ENCODE peak calls at places on chromosomes 7 and 10, in eight cellular contexts. One of them, this sample, is unnamed.
A peak's percentile ranks its signal among the peaks of the same experiment; 100 is the strongest.

GRCh38 chr7:145031162-145031561 is 195.3 kb upstream of the TPK1 start:
- DNase-seq in naive thymus-derived CD8-positive, alpha-beta T cell: no peak
- DNase-seq in adrenal gland: no peak
- DNase-seq in amniotic stem cell: no peak
- DNase-seq in T-helper 2 cell: no peak
- DNase-seq in GM23338: no peak
- DNase-seq in iris pigment epithelial cell: no peak
- DNase-seq in spleen: no peak
- DNase-seq in this sample: no peak

GRCh38 chr7:151247611-151248176 is 800 bp downstream of the SMARCD3 start:
- DNase-seq in naive thymus-derived CD8-positive, alpha-beta T cell: no peak
- DNase-seq in adrenal gland: peak; percentile 72
- DNase-seq in amniotic stem cell: no peak
- DNase-seq in T-helper 2 cell: no peak
- DNase-seq in GM23338: no peak
- DNase-seq in iris pigment epithelial cell: no peak
- DNase-seq in spleen: peak; percentile 72
- DNase-seq in this sample: peak; percentile 61

GRCh38 chr10:131641231-131641630 is 259.6 kb upstream of the PPP2R2D start:
- DNase-seq in naive thymus-derived CD8-positive, alpha-beta T cell: no peak
- DNase-seq in adrenal gland: no peak
- DNase-seq in amniotic stem cell: no peak
- DNase-seq in T-helper 2 cell: no peak
- DNase-seq in GM23338: no peak
- DNase-seq in iris pigment epithelial cell: no peak
- DNase-seq in spleen: peak; percentile 47
- DNase-seq in this sample: no peak

GRCh38 chr10:34200355-34200901 is 614.7 kb downstream of the PARD3 start:
- DNase-seq in naive thymus-derived CD8-positive, alpha-beta T cell: no peak
- DNase-seq in adrenal gland: no peak
- DNase-seq in amniotic stem cell: no peak
- DNase-seq in T-helper 2 cell: no peak
- DNase-seq in GM23338: no peak
- DNase-seq in iris pigment epithelial cell: no peak
- DNase-seq in spleen: no peak
- DNase-seq in this sample: no peak

GRCh38 chr10:14732146-14732545 is 42.6 kb downstream of the FAM107B start:
- DNase-seq in naive thymus-derived CD8-positive, alpha-beta T cell: no peak
- DNase-seq in adrenal gland: no peak
- DNase-seq in amniotic stem cell: no peak
- DNase-seq in T-helper 2 cell: no peak
- DNase-seq in GM23338: no peak
- DNase-seq in iris pigment epithelial cell: no peak
- DNase-seq in spleen: no peak
- DNase-seq in this sample: no peak

GRCh38 chr7:29993169-29993568 is 3.6 kb upstream of the SCRN1 start:
- DNase-seq in naive thymus-derived CD8-positive, alpha-beta T cell: no peak
- DNase-seq in adrenal gland: no peak
- DNase-seq in amniotic stem cell: no peak
- DNase-seq in T-helper 2 cell: no peak
- DNase-seq in GM23338: no peak
- DNase-seq in iris pigment epithelial cell: no peak
- DNase-seq in spleen: no peak
- DNase-seq in this sample: no peak

GRCh38 chr7:132131196-132131595 is 445.1 kb downstream of the PLXNA4 start:
- DNase-seq in naive thymus-derived CD8-positive, alpha-beta T cell: no peak
- DNase-seq in adrenal gland: no peak
- DNase-seq in amniotic stem cell: no peak
- DNase-seq in T-helper 2 cell: no peak
- DNase-seq in GM23338: no peak
- DNase-seq in iris pigment epithelial cell: no peak
- DNase-seq in spleen: no peak
- DNase-seq in this sample: no peak

GRCh38 chr7:55733584-55733983 is 129.0 kb downstream of the SEPTIN14 start:
- DNase-seq in naive thymus-derived CD8-positive, alpha-beta T cell: no peak
- DNase-seq in adrenal gland: no peak
- DNase-seq in amniotic stem cell: no peak
- DNase-seq in T-helper 2 cell: no peak
- DNase-seq in GM23338: peak; percentile 31
- DNase-seq in iris pigment epithelial cell: peak; percentile 20
- DNase-seq in spleen: no peak
- DNase-seq in this sample: no peak

GRCh38 chr10:118594392-118595063 is 920 bp downstream of the PRLHR start:
- DNase-seq in naive thymus-derived CD8-positive, alpha-beta T cell: peak; percentile 48
- DNase-seq in adrenal gland: peak; percentile 60
- DNase-seq in amniotic stem cell: no peak
- DNase-seq in T-helper 2 cell: no peak
- DNase-seq in GM23338: peak; percentile 97
- DNase-seq in iris pigment epithelial cell: peak; percentile 30
- DNase-seq in spleen: no peak
- DNase-seq in this sample: peak; percentile 35

GRCh38 chr7:128929201-128929808 is 8.4 kb upstream of the IRF5 start:
- DNase-seq in naive thymus-derived CD8-positive, alpha-beta T cell: no peak
- DNase-seq in adrenal gland: no peak
- DNase-seq in amniotic stem cell: no peak
- DNase-seq in T-helper 2 cell: no peak
- DNase-seq in GM23338: no peak
- DNase-seq in iris pigment epithelial cell: no peak
- DNase-seq in spleen: no peak
- DNase-seq in this sample: no peak

GRCh38 chr7:33807779-33808482 is 97.4 kb upstream of the BMPER start:
- DNase-seq in naive thymus-derived CD8-positive, alpha-beta T cell: no peak
- DNase-seq in adrenal gland: no peak
- DNase-seq in amniotic stem cell: peak; percentile 60
- DNase-seq in T-helper 2 cell: no peak
- DNase-seq in GM23338: peak; percentile 81
- DNase-seq in iris pigment epithelial cell: peak; percentile 78
- DNase-seq in spleen: no peak
- DNase-seq in this sample: no peak

GRCh38 chr7:98571986-98572385 is 45.1 kb upstream of the NPTX2 start:
- DNase-seq in naive thymus-derived CD8-positive, alpha-beta T cell: no peak
- DNase-seq in adrenal gland: no peak
- DNase-seq in amniotic stem cell: no peak
- DNase-seq in T-helper 2 cell: no peak
- DNase-seq in GM23338: no peak
- DNase-seq in iris pigment epithelial cell: no peak
- DNase-seq in spleen: no peak
- DNase-seq in this sample: no peak

GRCh38 chr10:91683976-91684375 is 51.1 kb upstream of the PPP1R3C start:
- DNase-seq in naive thymus-derived CD8-positive, alpha-beta T cell: no peak
- DNase-seq in adrenal gland: no peak
- DNase-seq in amniotic stem cell: peak; percentile 70
- DNase-seq in T-helper 2 cell: no peak
- DNase-seq in GM23338: peak; percentile 28
- DNase-seq in iris pigment epithelial cell: peak; percentile 88
- DNase-seq in spleen: no peak
- DNase-seq in this sample: no peak

GRCh38 chr10:44780461-44780860 is 130.7 kb upstream of the TMEM72 start:
- DNase-seq in naive thymus-derived CD8-positive, alpha-beta T cell: no peak
- DNase-seq in adrenal gland: no peak
- DNase-seq in amniotic stem cell: no peak
- DNase-seq in T-helper 2 cell: no peak
- DNase-seq in GM23338: no peak
- DNase-seq in iris pigment epithelial cell: no peak
- DNase-seq in spleen: no peak
- DNase-seq in this sample: no peak

GRCh38 chr7:27430115-27430514 is 187.5 kb downstream of the EVX1 start:
- DNase-seq in naive thymus-derived CD8-positive, alpha-beta T cell: no peak
- DNase-seq in adrenal gland: no peak
- DNase-seq in amniotic stem cell: no peak
- DNase-seq in T-helper 2 cell: no peak
- DNase-seq in GM23338: no peak
- DNase-seq in iris pigment epithelial cell: no peak
- DNase-seq in spleen: no peak
- DNase-seq in this sample: no peak

GRCh38 chr7:17500718-17501117 is 202.3 kb downstream of the AHR start:
- DNase-seq in naive thymus-derived CD8-positive, alpha-beta T cell: no peak
- DNase-seq in adrenal gland: no peak
- DNase-seq in amniotic stem cell: no peak
- DNase-seq in T-helper 2 cell: no peak
- DNase-seq in GM23338: no peak
- DNase-seq in iris pigment epithelial cell: no peak
- DNase-seq in spleen: no peak
- DNase-seq in this sample: no peak

GRCh38 chr10:73865459-73866442 is 8.6 kb downstream of the CAMK2G start:
- DNase-seq in naive thymus-derived CD8-positive, alpha-beta T cell: peak; percentile 53
- DNase-seq in adrenal gland: peak; percentile 31
- DNase-seq in amniotic stem cell: no peak
- DNase-seq in T-helper 2 cell: peak; percentile 35
- DNase-seq in GM23338: no peak
- DNase-seq in iris pigment epithelial cell: no peak
- DNase-seq in spleen: peak; percentile 94
- DNase-seq in this sample: no peak

GRCh38 chr7:157271991-157272324 is 64.8 kb upstream of the DNAJB6 start:
- DNase-seq in naive thymus-derived CD8-positive, alpha-beta T cell: no peak
- DNase-seq in adrenal gland: peak; percentile 88
- DNase-seq in amniotic stem cell: peak; percentile 90
- DNase-seq in T-helper 2 cell: no peak
- DNase-seq in GM23338: no peak
- DNase-seq in iris pigment epithelial cell: peak; percentile 100
- DNase-seq in spleen: peak; percentile 30
- DNase-seq in this sample: peak; percentile 65

GRCh38 chr7:116801092-116801710 is 61.2 kb upstream of the CAPZA2 start:
- DNase-seq in naive thymus-derived CD8-positive, alpha-beta T cell: no peak
- DNase-seq in adrenal gland: no peak
- DNase-seq in amniotic stem cell: peak; percentile 53
- DNase-seq in T-helper 2 cell: no peak
- DNase-seq in GM23338: no peak
- DNase-seq in iris pigment epithelial cell: peak; percentile 92
- DNase-seq in spleen: no peak
- DNase-seq in this sample: no peak

GRCh38 chr10:22420787-22421517 is 75.7 kb downstream of the SPAG6 start:
- DNase-seq in naive thymus-derived CD8-positive, alpha-beta T cell: no peak
- DNase-seq in adrenal gland: no peak
- DNase-seq in amniotic stem cell: peak; percentile 40
- DNase-seq in T-helper 2 cell: no peak
- DNase-seq in GM23338: no peak
- DNase-seq in iris pigment epithelial cell: no peak
- DNase-seq in spleen: no peak
- DNase-seq in this sample: no peak

GRCh38 chr10:90319188-90319914 is 538.5 kb downstream of the HTR7 start:
- DNase-seq in naive thymus-derived CD8-positive, alpha-beta T cell: no peak
- DNase-seq in adrenal gland: peak; percentile 9
- DNase-seq in amniotic stem cell: peak; percentile 23
- DNase-seq in T-helper 2 cell: no peak
- DNase-seq in GM23338: peak; percentile 58
- DNase-seq in iris pigment epithelial cell: peak; percentile 96
- DNase-seq in spleen: no peak
- DNase-seq in this sample: no peak

GRCh38 chr10:28397229-28397628 is 94.4 kb upstream of the MPP7 start:
- DNase-seq in naive thymus-derived CD8-positive, alpha-beta T cell: no peak
- DNase-seq in adrenal gland: no peak
- DNase-seq in amniotic stem cell: no peak
- DNase-seq in T-helper 2 cell: no peak
- DNase-seq in GM23338: no peak
- DNase-seq in iris pigment epithelial cell: no peak
- DNase-seq in spleen: no peak
- DNase-seq in this sample: no peak

GRCh38 chr7:103680161-103681144 is 234.4 kb upstream of the SLC26A5 start:
- DNase-seq in naive thymus-derived CD8-positive, alpha-beta T cell: no peak
- DNase-seq in adrenal gland: no peak
- DNase-seq in amniotic stem cell: no peak
- DNase-seq in T-helper 2 cell: no peak
- DNase-seq in GM23338: peak; percentile 9
- DNase-seq in iris pigment epithelial cell: no peak
- DNase-seq in spleen: no peak
- DNase-seq in this sample: no peak

GRCh38 chr7:11988186-11988585 is 156.2 kb upstream of the THSD7A start:
- DNase-seq in naive thymus-derived CD8-positive, alpha-beta T cell: no peak
- DNase-seq in adrenal gland: no peak
- DNase-seq in amniotic stem cell: no peak
- DNase-seq in T-helper 2 cell: no peak
- DNase-seq in GM23338: no peak
- DNase-seq in iris pigment epithelial cell: no peak
- DNase-seq in spleen: no peak
- DNase-seq in this sample: no peak

GRCh38 chr7:78261302-78261701 is 462.7 kb downstream of the PHTF2 start:
- DNase-seq in naive thymus-derived CD8-positive, alpha-beta T cell: no peak
- DNase-seq in adrenal gland: no peak
- DNase-seq in amniotic stem cell: no peak
- DNase-seq in T-helper 2 cell: no peak
- DNase-seq in GM23338: no peak
- DNase-seq in iris pigment epithelial cell: no peak
- DNase-seq in spleen: no peak
- DNase-seq in this sample: no peak

This sample was measured in ovary.